ENCODE peak calls at places on chromosomes 1 and 21, in eight cellular contexts. K, W, L, Y, J, B, U and M are unnamed samples.

GRCh38 chr1:193339396-193339795 is 153.0 kb upstream of the B3GALT2 start:
- DNase-seq in Y (no peak), L (no peak), K (no peak), J (no peak), B (no peak), U (no peak), W (no peak), M (no peak)

GRCh38 chr1:206635983-206636354 is 633 bp downstream of the DYRK3 start:
- DNase-seq in K (no peak), L (no peak), U (no peak), W (no peak), J (no peak), B (peak; percentile 48), Y (no peak), M (peak; percentile 2)

GRCh38 chr1:243364866-243365265 is 109.0 kb downstream of the SDCCAG8 start:
- DNase-seq in K (no peak), J (no peak), W (no peak), U (no peak), Y (no peak), B (no peak), L (no peak), M (no peak)

GRCh38 chr1:99756598-99756997 is 9.8 kb downstream of the FRRS1 start:
- DNase-seq in K (no peak), W (no peak), J (no peak), Y (no peak), U (peak; percentile 23), L (peak; percentile 53), B (peak; percentile 55), M (no peak)

GRCh38 chr21:25371831-25372434 is 235.3 kb downstream of the MRPL39 start:
- DNase-seq in J (no peak), B (no peak), U (no peak), L (no peak), W (no peak), Y (no peak), K (no peak), M (no peak)

GRCh38 chr1:164588388-164589341 is 29.7 kb downstream of the PBX1 start:
- DNase-seq in J (peak; percentile 75), U (peak; percentile 56), K (no peak), L (peak; percentile 94), B (no peak), W (peak; percentile 78), Y (no peak), M (no peak)

GRCh38 chr1:173122958-173123852 is 72.5 kb upstream of the TNFSF18 start:
- DNase-seq in J (no peak), L (peak; percentile 98), K (peak; percentile 74), U (peak; percentile 92), W (peak; percentile 14), Y (no peak), B (peak; percentile 83), M (no peak)

GRCh38 chr1:208778417-208778816 is 534.2 kb upstream of the PLXNA2 start:
- DNase-seq in W (no peak), K (no peak), B (no peak), J (no peak), U (no peak), L (no peak), Y (no peak), M (no peak)